ENCODE peak calls at places on chromosomes 5 and 9, in five cellular contexts. L, I, A, B and H are unnamed samples.

GRCh38 chr9:81686614-81687520 is 2.5 kb downstream of the TLE1 start:
- DNase-seq in B (peak), I (no peak), A (peak), L (peak), H (no peak)

GRCh38 chr9:133257398-133258053 is 17.5 kb downstream of the ABO start:
- DNase-seq in B (no peak), L (peak), I (no peak), A (no peak), H (no peak)

GRCh38 chr5:5327126-5327525 is 95.4 kb upstream of the ICE1 start:
- DNase-seq in B (no peak), I (no peak), L (no peak), A (no peak), H (no peak)

GRCh38 chr9:119487118-119487827 is 118.0 kb upstream of the BRINP1 start:
- DNase-seq in L (no peak), B (no peak), A (no peak), I (no peak), H (no peak)

GRCh38 chr9:123475407-123475806 is 119.4 kb downstream of the CRB2 start:
- DNase-seq in B (no peak), A (no peak), L (no peak), I (no peak), H (no peak)

GRCh38 chr5:18534119-18534518 is 899.9 kb downstream of the TAF11L14 start:
- DNase-seq in A (no peak), I (no peak), L (no peak), B (no peak), H (no peak)

GRCh38 chr9:21813575-21814473 is 11.4 kb downstream of the MTAP start:
- DNase-seq in L (no peak), I (no peak), B (peak), A (peak), H (peak)

GRCh38 chr9:128062856-128063831 is 4.0 kb downstream of the NAIF1 start:
- DNase-seq in L (no peak), I (no peak), B (no peak), A (no peak), H (no peak)

GRCh38 chr9:136697146-136697820 is 10.0 kb upstream of the AGPAT2 start:
- DNase-seq in B (no peak), I (no peak), A (no peak), L (no peak), H (no peak)

GRCh38 chr5:77642915-77643653 is 4.6 kb upstream of the OTP start:
- DNase-seq in A (no peak), L (no peak), B (no peak), I (no peak), H (no peak)

GRCh38 chr5:10354048-10354872 is 765 bp downstream of the MARCHF6 start:
- DNase-seq in B (peak), I (peak), L (no peak), A (peak), H (peak)

GRCh38 chr9:109143881-109144562 is 23.0 kb downstream of the FRRS1L start:
- DNase-seq in L (peak), B (peak), A (peak), I (no peak), H (peak)

GRCh38 chr5:146463446-146463845 is 16.3 kb downstream of the TCERG1 start:
- DNase-seq in A (no peak), B (no peak), I (no peak), L (peak), H (no peak)

GRCh38 chr5:962801-963200 is 45.8 kb upstream of the NKD2 start:
- DNase-seq in A (no peak), L (no peak), I (no peak), B (no peak), H (no peak)

GRCh38 chr9:98191615-98192502 is 578 bp downstream of the CORO2A start:
- DNase-seq in A (no peak), L (no peak), I (no peak), B (peak), H (peak)

GRCh38 chr5:132971483-132972435 is 8.3 kb upstream of the AFF4 start:
- DNase-seq in L (no peak), A (peak), I (no peak), B (no peak), H (no peak)

GRCh38 chr5:98844865-98845264 is 71.4 kb downstream of the RGMB start:
- DNase-seq in A (no peak), I (no peak), B (no peak), L (no peak), H (no peak)

GRCh38 chr9:133323211-133323610 is 12.8 kb downstream of the SURF6 start:
- DNase-seq in A (no peak), I (no peak), L (no peak), B (no peak), H (no peak)

GRCh38 chr9:97598461-97599288 is 34.5 kb downstream of the TSTD2 start:
- DNase-seq in L (peak), B (peak), A (peak), I (peak), H (peak)

GRCh38 chr5:141821430-141821925 is 56.7 kb downstream of the PCDH1 start:
- DNase-seq in A (peak), B (no peak), I (peak), L (no peak), H (no peak)

GRCh38 chr5:71790433-71790832 is 71.4 kb downstream of the CARTPT start:
- DNase-seq in A (no peak), B (no peak), I (peak), L (no peak), H (no peak)

GRCh38 chr9:115121140-115121710 is 3.3 kb upstream of the TNC start:
- DNase-seq in B (no peak), I (no peak), A (no peak), L (peak), H (no peak)

GRCh38 chr5:52786937-52787599 is 648 bp upstream of the ITGA1 start:
- DNase-seq in A (no peak), L (no peak), B (peak), I (no peak), H (no peak)

GRCh38 chr9:101592788-101593187 is 2.0 kb downstream of the PPP3R2 start:
- DNase-seq in I (no peak), A (no peak), B (no peak), L (no peak), H (no peak)

GRCh38 chr9:132798817-132799790 is 79.0 kb downstream of the AK8 start:
- DNase-seq in I (no peak), B (no peak), L (no peak), A (no peak), H (no peak)

GRCh38 chr5:75510417-75510835 is 1.0 kb downstream of the CERT1 start:
- DNase-seq in A (peak), B (no peak), L (no peak), I (no peak), H (no peak)

GRCh38 chr5:142690641-142691040 is 4.8 kb upstream of the FGF1 start:
- DNase-seq in B (no peak), L (no peak), A (no peak), I (no peak), H (no peak)

GRCh38 chr9:70574222-70574837 is 159.9 kb upstream of the KLF9 start:
- DNase-seq in B (no peak), A (no peak), L (no peak), I (no peak), H (no peak)